ENCODE peak calls at places on chromosome 7, in ten cellular contexts. One of them, this sample, is unnamed.

GRCh38 chr7:2632717-2633537 is 1.1 kb downstream of the TTYH3 start:
- DNase-seq in EL: peak
- DNase-seq in H4: peak
- DNase-seq in HepG2: no peak
- DNase-seq in GOT3: peak
- DNase-seq in stimulated activated naive CD8-positive, alpha-beta T cell treated with anti-CD3 and anti-CD28 coated beads, Interleukin-15, amount 100 ng/mL, for 72 hours: peak
- DNase-seq in endothelial cell: peak
- DNase-seq in GM19239: peak
- DNase-seq in A549: peak
- DNase-seq in GDM1: peak
- DNase-seq in this sample: peak

GRCh38 chr7:141483044-141483443 is 68.2 kb upstream of the AGK start:
- DNase-seq in H4: no peak
- DNase-seq in stimulated activated naive CD8-positive, alpha-beta T cell treated with anti-CD3 and anti-CD28 coated beads, Interleukin-15, amount 100 ng/mL, for 72 hours: no peak
- DNase-seq in HepG2: peak
- DNase-seq in GM19239: no peak
- DNase-seq in GDM1: no peak
- DNase-seq in GOT3: no peak
- DNase-seq in endothelial cell: no peak
- DNase-seq in EL: peak
- DNase-seq in A549: peak
- DNase-seq in this sample: no peak

GRCh38 chr7:45306752-45307305 is 149.2 kb downstream of the RAMP3 start:
- DNase-seq in GDM1: no peak
- DNase-seq in EL: no peak
- DNase-seq in endothelial cell: no peak
- DNase-seq in HepG2: no peak
- DNase-seq in A549: no peak
- DNase-seq in GM19239: no peak
- DNase-seq in stimulated activated naive CD8-positive, alpha-beta T cell treated with anti-CD3 and anti-CD28 coated beads, Interleukin-15, amount 100 ng/mL, for 72 hours: no peak
- DNase-seq in H4: no peak
- DNase-seq in GOT3: no peak
- DNase-seq in this sample: no peak

GRCh38 chr7:92766461-92767003 is 69.8 kb downstream of the CDK6 start:
- DNase-seq in GDM1: no peak
- DNase-seq in EL: peak
- DNase-seq in A549: peak
- DNase-seq in GOT3: no peak
- DNase-seq in stimulated activated naive CD8-positive, alpha-beta T cell treated with anti-CD3 and anti-CD28 coated beads, Interleukin-15, amount 100 ng/mL, for 72 hours: no peak
- DNase-seq in HepG2: peak
- DNase-seq in endothelial cell: no peak
- DNase-seq in GM19239: no peak
- DNase-seq in H4: no peak
- DNase-seq in this sample: no peak

GRCh38 chr7:108384721-108385483 is 71.3 kb downstream of the NRCAM start:
- DNase-seq in stimulated activated naive CD8-positive, alpha-beta T cell treated with anti-CD3 and anti-CD28 coated beads, Interleukin-15, amount 100 ng/mL, for 72 hours: no peak
- DNase-seq in GDM1: no peak
- DNase-seq in H4: no peak
- DNase-seq in GOT3: no peak
- DNase-seq in GM19239: no peak
- DNase-seq in A549: peak
- DNase-seq in endothelial cell: no peak
- DNase-seq in HepG2: no peak
- DNase-seq in EL: no peak
- DNase-seq in this sample: peak

GRCh38 chr7:84042110-84042539 is 152.5 kb downstream of the SEMA3A start:
- DNase-seq in endothelial cell: no peak
- DNase-seq in GM19239: no peak
- DNase-seq in stimulated activated naive CD8-positive, alpha-beta T cell treated with anti-CD3 and anti-CD28 coated beads, Interleukin-15, amount 100 ng/mL, for 72 hours: no peak
- DNase-seq in A549: peak
- DNase-seq in EL: peak
- DNase-seq in GOT3: no peak
- DNase-seq in GDM1: no peak
- DNase-seq in H4: peak
- DNase-seq in HepG2: no peak
- DNase-seq in this sample: no peak

GRCh38 chr7:43528581-43529354 is 54.1 kb upstream of the STK17A start:
- DNase-seq in GOT3: no peak
- DNase-seq in HepG2: no peak
- DNase-seq in endothelial cell: no peak
- DNase-seq in EL: no peak
- DNase-seq in H4: no peak
- DNase-seq in GDM1: no peak
- DNase-seq in A549: no peak
- DNase-seq in GM19239: no peak
- DNase-seq in stimulated activated naive CD8-positive, alpha-beta T cell treated with anti-CD3 and anti-CD28 coated beads, Interleukin-15, amount 100 ng/mL, for 72 hours: no peak
- DNase-seq in this sample: no peak

GRCh38 chr7:30928254-30928872 is 16.7 kb downstream of the AQP1 start:
- DNase-seq in GM19239: no peak
- DNase-seq in GOT3: no peak
- DNase-seq in A549: no peak
- DNase-seq in stimulated activated naive CD8-positive, alpha-beta T cell treated with anti-CD3 and anti-CD28 coated beads, Interleukin-15, amount 100 ng/mL, for 72 hours: no peak
- DNase-seq in EL: no peak
- DNase-seq in H4: no peak
- DNase-seq in HepG2: no peak
- DNase-seq in endothelial cell: no peak
- DNase-seq in GDM1: no peak
- DNase-seq in this sample: no peak

GRCh38 chr7:28961972-28962371 is 3.8 kb upstream of the TRIL start:
- DNase-seq in EL: no peak
- DNase-seq in GM19239: no peak
- DNase-seq in GOT3: no peak
- DNase-seq in endothelial cell: no peak
- DNase-seq in A549: no peak
- DNase-seq in stimulated activated naive CD8-positive, alpha-beta T cell treated with anti-CD3 and anti-CD28 coated beads, Interleukin-15, amount 100 ng/mL, for 72 hours: no peak
- DNase-seq in GDM1: no peak
- DNase-seq in H4: no peak
- DNase-seq in HepG2: no peak
- DNase-seq in this sample: no peak